ENCODE peak calls at places on chromosomes 7 and 10, in nine cellular contexts. Q is neural progenitor cell; J is psoas muscle; X is WERI-Rb-1; G is CD8-positive, alpha-beta T cell; E is right lobe of liver; B is GM12865; Z is nephron progenitor cell; I is activated CD8-positive, alpha-beta T cell treated with anti-CD3 and anti-CD28 coated beads for 36 hours. N is an unnamed sample.

GRCh38 chr7:66974986-66975590 is 20.3 kb downstream of the SBDS start:
- DNase-seq in G (no peak), J (no peak), E (no peak), Q (no peak), B (peak; percentile 14), I (no peak), X (no peak), Z (no peak), N (no peak)

GRCh38 chr10:104339469-104340098 is 1.3 kb upstream of the ITPRIP start:
- DNase-seq in Z (no peak), E (no peak), J (no peak), I (no peak), X (no peak), Q (no peak), B (no peak), G (no peak), N (no peak)

GRCh38 chr7:137903382-137904169 is 56.8 kb upstream of the DGKI start:
- DNase-seq in I (peak; percentile 74), Z (peak; percentile 51), B (peak; percentile 89), J (no peak), E (peak; percentile 34), Q (peak; percentile 83), X (peak; percentile 61), G (peak; percentile 45), N (peak; percentile 74)

GRCh38 chr10:130421909-130422308 is 285.7 kb downstream of the GLRX3 start:
- DNase-seq in G (no peak), I (no peak), E (no peak), B (no peak), X (no peak), Q (no peak), Z (no peak), J (no peak), N (no peak)

GRCh38 chr10:78533093-78533492 is 499.4 kb downstream of the RPS24 start:
- DNase-seq in Q (no peak), G (no peak), J (no peak), Z (no peak), B (no peak), I (no peak), X (no peak), E (no peak), N (no peak)

GRCh38 chr7:105131890-105132289 is 117.9 kb downstream of the KMT2E start:
- DNase-seq in X (no peak), Z (no peak), B (no peak), Q (no peak), J (no peak), G (no peak), E (peak; percentile 77), I (peak; percentile 38), N (no peak)

GRCh38 chr7:150633926-150634325 is 1.7 kb upstream of the GIMAP6 start:
- DNase-seq in Q (no peak), I (no peak), J (no peak), G (no peak), E (no peak), X (no peak), Z (no peak), B (no peak), N (no peak)

GRCh38 chr7:84196007-84196551 is 1.5 kb upstream of the SEMA3A start:
- DNase-seq in Q (peak; percentile 53), X (no peak), Z (no peak), E (no peak), I (no peak), G (no peak), B (no peak), J (no peak), N (no peak)

GRCh38 chr7:157347217-157347904 is 10.6 kb downstream of the DNAJB6 start:
- DNase-seq in Z (no peak), J (peak; percentile 84), G (no peak), B (no peak), I (peak; percentile 56), Q (no peak), X (no peak), E (no peak), N (no peak)

GRCh38 chr7:25124485-25125136 is 449 bp downstream of the CYCS start:
- DNase-seq in Z (peak; percentile 22), I (peak; percentile 16), Q (peak; percentile 11), J (no peak), B (peak; percentile 37), G (no peak), E (no peak), X (peak; percentile 9), N (no peak)

GRCh38 chr10:121631296-121631695 is 33.1 kb upstream of the FGFR2 start:
- DNase-seq in G (no peak), X (no peak), B (no peak), E (no peak), Z (no peak), Q (no peak), J (no peak), I (no peak), N (no peak)

GRCh38 chr10:71213761-71214440 is 1.5 kb downstream of the UNC5B start:
- DNase-seq in I (no peak), Z (peak; percentile 40), E (no peak), G (no peak), Q (peak; percentile 71), X (peak; percentile 45), B (no peak), J (no peak), N (peak; percentile 36)

GRCh38 chr7:88664630-88665233 is 94.8 kb upstream of the ZNF804B start:
- DNase-seq in I (no peak), E (no peak), Z (no peak), J (no peak), X (no peak), G (no peak), B (no peak), Q (no peak), N (no peak)

GRCh38 chr7:5631185-5631584 is 150.3 kb downstream of the RNF216 start:
- DNase-seq in I (no peak), X (no peak), B (no peak), Q (no peak), Z (no peak), E (no peak), J (peak; percentile 4), G (no peak), N (no peak)

GRCh38 chr10:36256166-36256565 is 614.1 kb upstream of the FZD8 start:
- DNase-seq in G (no peak), E (no peak), I (no peak), X (no peak), Z (no peak), B (no peak), Q (no peak), J (no peak), N (no peak)

DNA sequence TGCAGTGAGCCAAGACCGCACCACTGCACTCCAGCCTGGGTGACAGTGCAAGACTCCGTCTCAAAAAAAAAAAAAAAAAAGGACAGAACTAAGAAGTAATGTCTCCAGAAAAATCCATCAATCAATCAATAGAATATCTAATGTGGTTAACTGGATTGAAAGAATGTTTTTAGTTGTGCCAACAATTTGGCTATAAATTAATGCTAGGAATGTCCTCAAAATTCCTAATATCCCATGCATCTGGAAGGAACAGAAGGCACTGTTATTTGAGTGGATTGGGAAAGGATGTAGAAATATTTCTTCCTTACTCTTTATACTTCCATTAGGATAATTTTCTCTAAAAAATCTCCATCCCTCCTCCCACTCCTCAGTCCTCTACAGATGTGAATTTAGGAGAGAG is 54.3 kb downstream of the RNLS start:
- DNase-seq in E (no peak), Z (no peak), Q (no peak), B (no peak), X (no peak), G (no peak), J (no peak), I (no peak), N (no peak)
- TF ChIP-seq CTCF in E (no peak), Z (no peak), Q (no peak), B (no peak), X (no peak), G (no peak), J (no peak), I (no peak), N (no peak)

GRCh38 chr10:3068201-3068967 is 1.0 kb downstream of the PFKP start:
- DNase-seq in G (peak; percentile 19), E (peak; percentile 70), B (peak; percentile 81), I (peak; percentile 78), Z (peak; percentile 65), J (peak; percentile 76), Q (peak; percentile 69), X (peak; percentile 49), N (peak; percentile 84)
- TF ChIP-seq CTCF in G (no peak), E (peak; percentile 25), B (no peak), I (no peak), Z (no peak), J (peak; percentile 29), Q (peak; percentile 6), X (peak; percentile 2), N (no peak)

GRCh38 chr10:98486421-98486820 is 39.7 kb upstream of the HPS1 start:
- DNase-seq in J (no peak), I (no peak), Q (no peak), E (no peak), X (no peak), Z (no peak), G (no peak), B (no peak), N (no peak)

GRCh38 chr10:98489561-98490481 is 43.1 kb upstream of the HPS1 start:
- DNase-seq in X (no peak), Q (no peak), E (no peak), G (no peak), J (no peak), Z (no peak), B (no peak), I (no peak), N (no peak)

GRCh38 chr10:98485959-98486358 is 39.2 kb upstream of the HPS1 start:
- DNase-seq in B (no peak), J (no peak), G (no peak), I (no peak), Q (no peak), E (no peak), X (no peak), Z (no peak), N (no peak)

GRCh38 chr10:98488669-98489430 is 42.1 kb upstream of the HPS1 start:
- DNase-seq in E (no peak), G (no peak), X (no peak), Q (no peak), J (no peak), Z (no peak), B (no peak), I (no peak), N (no peak)

DNA sequence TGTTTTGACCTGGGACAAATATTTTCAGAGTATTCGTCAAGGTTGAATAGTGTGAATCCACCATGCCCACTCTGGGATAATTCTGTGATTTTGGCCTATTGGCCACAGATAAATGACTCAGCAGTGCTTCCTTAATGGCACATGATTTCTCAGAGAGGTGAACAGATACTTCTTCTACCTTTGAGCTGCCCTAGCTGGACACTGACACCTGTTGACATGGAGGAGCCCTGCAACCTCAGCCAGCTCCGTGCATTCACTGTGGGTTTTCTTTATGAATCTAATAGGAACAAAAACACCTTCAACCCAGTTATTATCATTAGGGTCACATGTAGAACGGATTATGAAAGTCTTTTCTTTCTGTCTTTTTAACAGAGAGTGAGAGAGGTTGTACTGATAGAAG is 41.0 kb upstream of the HPS1 start:
- DNase-seq in I (no peak), E (no peak), Z (no peak), Q (no peak), G (no peak), X (no peak), J (no peak), B (peak; percentile 40), N (no peak)
- TF ChIP-seq CTCF in I (no peak), E (no peak), Z (no peak), Q (no peak), G (no peak), X (no peak), J (no peak), B (no peak), N (no peak)

GRCh38 chr7:118169146-118169545 is 14.8 kb upstream of the LSM8 start:
- DNase-seq in Q (no peak), Z (no peak), E (no peak), X (no peak), J (no peak), G (no peak), B (no peak), I (no peak), N (no peak)
- TF ChIP-seq CTCF in Q (no peak), Z (no peak), E (no peak), X (no peak), J (no peak), G (no peak), B (no peak), I (no peak), N (no peak)